ENCODE peak calls at places on chromosomes 12 and 14, in eight cellular contexts. E is upper lobe of right lung; P is natural killer cell; Z is HCT116; A is pancreas; G is activated naive CD8-positive, alpha-beta T cell treated with anti-CD3 and anti-CD28 coated beads, Interleukin-2, amount 50 U/mL, for 24 hours; B is activated CD4-positive, CD25-positive, alpha-beta regulatory T cell treated with anti-CD3 and anti-CD28 coated beads, Interleukin-2, amount 50 U/mL, for 24 hours; F is stimulated activated naive B cell treated with anti-CD40 and anti-IgM and Interleukin-4, amounts not matched to agents 10 μg/mL and 1 μg/mL and 100 μg/mL, for 72 hours. T is an unnamed sample.

GRCh38 chr14:78142994-78143393 is 27.2 kb upstream of the NRXN3 start:
- ATAC-seq in A (no peak), P (no peak), B (no peak), Z (no peak), G (no peak), E (no peak), F (no peak), T (no peak)

GRCh38 chr12:121857322-121858246 is 1.1 kb downstream of the HPD start:
- ATAC-seq in G (no peak), P (no peak), F (no peak), A (no peak), E (no peak), Z (no peak), B (no peak), T (no peak)

GRCh38 chr12:24045816-24046257 is 96.4 kb upstream of the SOX5 start:
- ATAC-seq in F (peak), E (no peak), Z (no peak), A (no peak), G (no peak), B (no peak), P (no peak), T (no peak)

GRCh38 chr12:110307372-110307771 is 26.3 kb downstream of the ATP2A2 start:
- ATAC-seq in F (no peak), Z (no peak), B (no peak), E (no peak), G (no peak), A (no peak), P (peak), T (no peak)

GRCh38 chr14:32722631-32723183 is 216.0 kb upstream of the NPAS3 start:
- ATAC-seq in A (no peak), Z (no peak), E (no peak), P (no peak), G (no peak), F (no peak), B (no peak), T (no peak)

GRCh38 chr14:23478109-23478698 is 8.7 kb downstream of the NGDN start:
- ATAC-seq in P (peak), Z (peak), B (peak), F (peak), G (peak), A (peak), E (peak), T (no peak)

GRCh38 chr14:60622920-60623263 is 26.4 kb downstream of the SIX1 start:
- ATAC-seq in G (no peak), P (no peak), E (no peak), B (no peak), Z (no peak), A (no peak), F (no peak), T (no peak)

GRCh38 chr12:118436002-118436724 is 59.8 kb downstream of the SUDS3 start:
- ATAC-seq in P (no peak), F (no peak), G (no peak), E (peak), B (no peak), A (no peak), Z (peak), T (no peak)

GRCh38 chr14:25993830-25994229 is 604.0 kb downstream of the NOVA1 start:
- ATAC-seq in Z (no peak), P (no peak), A (no peak), F (no peak), G (no peak), E (no peak), B (no peak), T (no peak)